ENCODE peak calls at places on chromosomes 3 and 15, in eight cellular contexts. One of them, this sample, is unnamed.

GRCh38 chr15:63232400-63232799 is 43.0 kb downstream of the RAB8B start:
- DNase-seq in KG1: peak
- DNase-seq in T-cell: no peak
- DNase-seq in left lung: no peak
- DNase-seq in T follicular helper cell: no peak
- DNase-seq in tibial nerve: no peak
- DNase-seq in neural progenitor cell: no peak
- DNase-seq in iPS-NIHi11: no peak
- DNase-seq in this sample: no peak

GRCh38 chr3:87397210-87397609 is 120.8 kb upstream of the POU1F1 start:
- DNase-seq in T follicular helper cell: no peak
- DNase-seq in KG1: no peak
- DNase-seq in neural progenitor cell: no peak
- DNase-seq in left lung: no peak
- DNase-seq in iPS-NIHi11: no peak
- DNase-seq in T-cell: no peak
- DNase-seq in tibial nerve: no peak
- DNase-seq in this sample: peak

GRCh38 chr3:105869982-105870381 is 1.2 kb upstream of the CBLB start:
- DNase-seq in left lung: no peak
- DNase-seq in T-cell: no peak
- DNase-seq in T follicular helper cell: no peak
- DNase-seq in neural progenitor cell: peak
- DNase-seq in tibial nerve: no peak
- DNase-seq in KG1: no peak
- DNase-seq in iPS-NIHi11: no peak
- DNase-seq in this sample: no peak

GRCh38 chr3:14170569-14171159 is 7.7 kb downstream of the XPC start:
- DNase-seq in left lung: no peak
- DNase-seq in T-cell: no peak
- DNase-seq in iPS-NIHi11: no peak
- DNase-seq in T follicular helper cell: no peak
- DNase-seq in KG1: no peak
- DNase-seq in tibial nerve: no peak
- DNase-seq in neural progenitor cell: no peak
- DNase-seq in this sample: peak

GRCh38 chr15:69357773-69358765 is 56.1 kb upstream of the KIF23 start:
- DNase-seq in KG1: no peak
- DNase-seq in left lung: no peak
- DNase-seq in T follicular helper cell: no peak
- DNase-seq in iPS-NIHi11: peak
- DNase-seq in tibial nerve: no peak
- DNase-seq in neural progenitor cell: peak
- DNase-seq in T-cell: no peak
- DNase-seq in this sample: no peak

GRCh38 chr15:90320062-90320884 is 31.8 kb upstream of the ZNF774 start:
- DNase-seq in tibial nerve: peak
- DNase-seq in neural progenitor cell: peak
- DNase-seq in T follicular helper cell: peak
- DNase-seq in iPS-NIHi11: peak
- DNase-seq in T-cell: peak
- DNase-seq in KG1: peak
- DNase-seq in left lung: peak
- DNase-seq in this sample: peak

GRCh38 chr3:79019137-79019923 is 748.5 kb downstream of the ROBO1 start:
- DNase-seq in neural progenitor cell: peak
- DNase-seq in tibial nerve: peak
- DNase-seq in T-cell: no peak
- DNase-seq in KG1: no peak
- DNase-seq in T follicular helper cell: no peak
- DNase-seq in left lung: peak
- DNase-seq in iPS-NIHi11: peak
- DNase-seq in this sample: peak

GRCh38 chr3:115877647-115877934 is 254.3 kb downstream of the GAP43 start:
- DNase-seq in neural progenitor cell: no peak
- DNase-seq in tibial nerve: no peak
- DNase-seq in T-cell: no peak
- DNase-seq in iPS-NIHi11: no peak
- DNase-seq in T follicular helper cell: no peak
- DNase-seq in KG1: no peak
- DNase-seq in left lung: no peak
- DNase-seq in this sample: no peak

GRCh38 chr3:14423197-14423743 is 20.9 kb downstream of the SLC6A6 start:
- DNase-seq in tibial nerve: no peak
- DNase-seq in neural progenitor cell: no peak
- DNase-seq in KG1: no peak
- DNase-seq in T-cell: no peak
- DNase-seq in left lung: no peak
- DNase-seq in iPS-NIHi11: no peak
- DNase-seq in T follicular helper cell: no peak
- DNase-seq in this sample: no peak

GRCh38 chr15:49282366-49282765 is 112.3 kb downstream of the GALK2 start:
- DNase-seq in T-cell: no peak
- DNase-seq in tibial nerve: no peak
- DNase-seq in T follicular helper cell: no peak
- DNase-seq in KG1: no peak
- DNase-seq in left lung: no peak
- DNase-seq in neural progenitor cell: no peak
- DNase-seq in iPS-NIHi11: no peak
- DNase-seq in this sample: peak

GRCh38 chr15:48965972-48966371 is 2.3 kb upstream of the SHC4 start:
- DNase-seq in iPS-NIHi11: no peak
- DNase-seq in T-cell: no peak
- DNase-seq in left lung: no peak
- DNase-seq in KG1: no peak
- DNase-seq in neural progenitor cell: no peak
- DNase-seq in tibial nerve: no peak
- DNase-seq in T follicular helper cell: no peak
- DNase-seq in this sample: no peak

GRCh38 chr3:188884299-188885043 is 287.3 kb upstream of the TPRG1 start:
- DNase-seq in tibial nerve: no peak
- DNase-seq in KG1: no peak
- DNase-seq in neural progenitor cell: no peak
- DNase-seq in iPS-NIHi11: no peak
- DNase-seq in left lung: no peak
- DNase-seq in T follicular helper cell: no peak
- DNase-seq in T-cell: no peak
- DNase-seq in this sample: no peak

GRCh38 chr3:41163399-41163798 is 35.9 kb upstream of the CTNNB1 start:
- DNase-seq in tibial nerve: no peak
- DNase-seq in left lung: no peak
- DNase-seq in iPS-NIHi11: no peak
- DNase-seq in neural progenitor cell: no peak
- DNase-seq in KG1: no peak
- DNase-seq in T-cell: no peak
- DNase-seq in T follicular helper cell: no peak
- DNase-seq in this sample: no peak

GRCh38 chr3:65627102-65627501 is 411.6 kb downstream of the MAGI1 start:
- DNase-seq in tibial nerve: no peak
- DNase-seq in iPS-NIHi11: no peak
- DNase-seq in T-cell: no peak
- DNase-seq in T follicular helper cell: no peak
- DNase-seq in KG1: no peak
- DNase-seq in neural progenitor cell: no peak
- DNase-seq in left lung: no peak
- DNase-seq in this sample: no peak

GRCh38 chr3:74149466-74149865 is 465.0 kb downstream of the CNTN3 start:
- DNase-seq in neural progenitor cell: no peak
- DNase-seq in tibial nerve: no peak
- DNase-seq in left lung: no peak
- DNase-seq in T follicular helper cell: no peak
- DNase-seq in iPS-NIHi11: no peak
- DNase-seq in T-cell: no peak
- DNase-seq in KG1: no peak
- DNase-seq in this sample: no peak

GRCh38 chr15:63889831-63890230 is 56.1 kb upstream of the HERC1 start:
- DNase-seq in iPS-NIHi11: no peak
- DNase-seq in left lung: no peak
- DNase-seq in neural progenitor cell: no peak
- DNase-seq in T-cell: no peak
- DNase-seq in KG1: no peak
- DNase-seq in tibial nerve: no peak
- DNase-seq in T follicular helper cell: no peak
- DNase-seq in this sample: no peak

GRCh38 chr15:48627260-48627969 is 18.1 kb downstream of the FBN1 start:
- DNase-seq in T-cell: no peak
- DNase-seq in iPS-NIHi11: no peak
- DNase-seq in T follicular helper cell: no peak
- DNase-seq in left lung: no peak
- DNase-seq in tibial nerve: no peak
- DNase-seq in neural progenitor cell: peak
- DNase-seq in KG1: no peak
- DNase-seq in this sample: no peak

GRCh38 chr15:64681424-64682024 is 93.9 kb downstream of the RBPMS2 start:
- DNase-seq in KG1: no peak
- DNase-seq in tibial nerve: no peak
- DNase-seq in iPS-NIHi11: peak
- DNase-seq in T follicular helper cell: no peak
- DNase-seq in left lung: no peak
- DNase-seq in neural progenitor cell: peak
- DNase-seq in T-cell: no peak
- DNase-seq in this sample: no peak

GRCh38 chr3:99323940-99324339 is 314.5 kb upstream of the COL8A1 start:
- DNase-seq in T follicular helper cell: no peak
- DNase-seq in tibial nerve: no peak
- DNase-seq in left lung: no peak
- DNase-seq in KG1: no peak
- DNase-seq in T-cell: no peak
- DNase-seq in neural progenitor cell: no peak
- DNase-seq in iPS-NIHi11: no peak
- DNase-seq in this sample: no peak

GRCh38 chr15:63030101-63030528 is 12.4 kb upstream of the TPM1 start:
- DNase-seq in left lung: no peak
- DNase-seq in tibial nerve: no peak
- DNase-seq in KG1: no peak
- DNase-seq in iPS-NIHi11: no peak
- DNase-seq in T-cell: no peak
- DNase-seq in neural progenitor cell: no peak
- DNase-seq in T follicular helper cell: no peak
- DNase-seq in this sample: no peak

GRCh38 chr15:72060687-72061250 is 57.2 kb downstream of the MYO9A start:
- DNase-seq in T follicular helper cell: no peak
- DNase-seq in neural progenitor cell: no peak
- DNase-seq in iPS-NIHi11: no peak
- DNase-seq in T-cell: no peak
- DNase-seq in tibial nerve: no peak
- DNase-seq in left lung: no peak
- DNase-seq in KG1: no peak
- DNase-seq in this sample: no peak

GRCh38 chr3:73669268-73669667 is 44.5 kb upstream of the PDZRN3 start:
- DNase-seq in tibial nerve: no peak
- DNase-seq in T-cell: no peak
- DNase-seq in left lung: no peak
- DNase-seq in KG1: no peak
- DNase-seq in T follicular helper cell: no peak
- DNase-seq in neural progenitor cell: no peak
- DNase-seq in iPS-NIHi11: no peak
- DNase-seq in this sample: no peak

GRCh38 chr15:19973718-19974117 is 567.9 kb downstream of the GOLGA6L6 start:
- DNase-seq in T-cell: no peak
- DNase-seq in left lung: peak
- DNase-seq in neural progenitor cell: no peak
- DNase-seq in KG1: peak
- DNase-seq in iPS-NIHi11: no peak
- DNase-seq in T follicular helper cell: no peak
- DNase-seq in tibial nerve: no peak
- DNase-seq in this sample: no peak

GRCh38 chr3:71504250-71505036 is 79.1 kb downstream of the FOXP1 start:
- DNase-seq in iPS-NIHi11: no peak
- DNase-seq in KG1: no peak
- DNase-seq in T follicular helper cell: no peak
- DNase-seq in tibial nerve: no peak
- DNase-seq in left lung: no peak
- DNase-seq in T-cell: peak
- DNase-seq in neural progenitor cell: no peak
- DNase-seq in this sample: peak

GRCh38 chr3:34140606-34141005 is 342.2 kb downstream of the PDCD6IP start:
- DNase-seq in neural progenitor cell: no peak
- DNase-seq in left lung: no peak
- DNase-seq in T follicular helper cell: no peak
- DNase-seq in tibial nerve: no peak
- DNase-seq in iPS-NIHi11: no peak
- DNase-seq in KG1: no peak
- DNase-seq in T-cell: no peak
- DNase-seq in this sample: peak

GRCh38 chr15:91855684-91856553 is 2.4 kb downstream of the SLCO3A1 start:
- DNase-seq in T follicular helper cell: no peak
- DNase-seq in tibial nerve: no peak
- DNase-seq in KG1: no peak
- DNase-seq in iPS-NIHi11: peak
- DNase-seq in neural progenitor cell: peak
- DNase-seq in left lung: no peak
- DNase-seq in T-cell: no peak
- DNase-seq in this sample: no peak